ENCODE peak calls at places on chromosomes 11 and 22, in nine cellular contexts. One of them, this sample, is unnamed.

GRCh38 chr11:73795925-73796632 is 8.4 kb downstream of the MRPL48 start:
- DNase-seq in GM12865: no peak
- DNase-seq in psoas muscle: no peak
- DNase-seq in heart right ventricle: peak
- DNase-seq in heart left ventricle: peak
- DNase-seq in astrocyte of the cerebellum: no peak
- DNase-seq in NB4: no peak
- DNase-seq in AG04450: no peak
- DNase-seq in astrocyte: no peak
- DNase-seq in this sample: no peak

GRCh38 chr11:78318321-78318720 is 99.3 kb downstream of the GAB2 start:
- DNase-seq in heart right ventricle: no peak
- DNase-seq in NB4: no peak
- DNase-seq in astrocyte: no peak
- DNase-seq in AG04450: no peak
- DNase-seq in GM12865: no peak
- DNase-seq in astrocyte of the cerebellum: no peak
- DNase-seq in heart left ventricle: no peak
- DNase-seq in psoas muscle: no peak
- DNase-seq in this sample: no peak

GRCh38 chr11:112589132-112589531 is 328.5 kb upstream of the PLET1 start:
- DNase-seq in astrocyte of the cerebellum: no peak
- DNase-seq in heart left ventricle: no peak
- DNase-seq in heart right ventricle: no peak
- DNase-seq in astrocyte: no peak
- DNase-seq in psoas muscle: no peak
- DNase-seq in GM12865: no peak
- DNase-seq in NB4: no peak
- DNase-seq in AG04450: no peak
- DNase-seq in this sample: no peak

GRCh38 chr11:134509381-134510068 is 97.5 kb upstream of the B3GAT1 start:
- DNase-seq in astrocyte of the cerebellum: no peak
- DNase-seq in psoas muscle: no peak
- DNase-seq in NB4: no peak
- DNase-seq in astrocyte: no peak
- DNase-seq in AG04450: no peak
- DNase-seq in heart right ventricle: no peak
- DNase-seq in heart left ventricle: no peak
- DNase-seq in GM12865: no peak
- DNase-seq in this sample: no peak

GRCh38 chr22:36470994-36471331 is 10.5 kb downstream of the TXN2 start:
- DNase-seq in AG04450: no peak
- DNase-seq in NB4: no peak
- DNase-seq in heart right ventricle: no peak
- DNase-seq in heart left ventricle: no peak
- DNase-seq in astrocyte: peak
- DNase-seq in GM12865: no peak
- DNase-seq in astrocyte of the cerebellum: no peak
- DNase-seq in psoas muscle: no peak
- DNase-seq in this sample: no peak

GRCh38 chr11:8558436-8558835 is 35.6 kb downstream of the STK33 start:
- DNase-seq in AG04450: no peak
- DNase-seq in psoas muscle: no peak
- DNase-seq in heart left ventricle: no peak
- DNase-seq in NB4: no peak
- DNase-seq in astrocyte of the cerebellum: no peak
- DNase-seq in astrocyte: no peak
- DNase-seq in heart right ventricle: no peak
- DNase-seq in GM12865: no peak
- DNase-seq in this sample: peak

GRCh38 chr22:19749876-19750275 is 10.7 kb upstream of the TBX1 start:
- DNase-seq in heart right ventricle: no peak
- DNase-seq in NB4: no peak
- DNase-seq in GM12865: no peak
- DNase-seq in heart left ventricle: no peak
- DNase-seq in psoas muscle: peak
- DNase-seq in astrocyte: no peak
- DNase-seq in AG04450: no peak
- DNase-seq in astrocyte of the cerebellum: no peak
- DNase-seq in this sample: no peak

GRCh38 chr11:126588630-126589491 is 233.4 kb downstream of the ST3GAL4 start:
- DNase-seq in astrocyte of the cerebellum: no peak
- DNase-seq in GM12865: no peak
- DNase-seq in AG04450: no peak
- DNase-seq in astrocyte: no peak
- DNase-seq in heart right ventricle: no peak
- DNase-seq in heart left ventricle: no peak
- DNase-seq in psoas muscle: no peak
- DNase-seq in NB4: no peak
- DNase-seq in this sample: no peak

GRCh38 chr11:33701831-33702230 is 1.2 kb upstream of the C11orf91 start:
- DNase-seq in psoas muscle: no peak
- DNase-seq in astrocyte: peak
- DNase-seq in AG04450: no peak
- DNase-seq in heart right ventricle: no peak
- DNase-seq in GM12865: no peak
- DNase-seq in NB4: no peak
- DNase-seq in astrocyte of the cerebellum: no peak
- DNase-seq in heart left ventricle: peak
- DNase-seq in this sample: peak

GRCh38 chr22:43465291-43466015 is 53.6 kb downstream of the MPPED1 start:
- DNase-seq in astrocyte: no peak
- DNase-seq in GM12865: no peak
- DNase-seq in psoas muscle: no peak
- DNase-seq in astrocyte of the cerebellum: no peak
- DNase-seq in AG04450: no peak
- DNase-seq in NB4: no peak
- DNase-seq in heart left ventricle: no peak
- DNase-seq in heart right ventricle: no peak
- DNase-seq in this sample: no peak

GRCh38 chr11:93747122-93747521 is 5.7 kb downstream of the C11orf54 start:
- DNase-seq in astrocyte of the cerebellum: no peak
- DNase-seq in psoas muscle: no peak
- DNase-seq in AG04450: no peak
- DNase-seq in astrocyte: no peak
- DNase-seq in heart right ventricle: no peak
- DNase-seq in heart left ventricle: no peak
- DNase-seq in NB4: no peak
- DNase-seq in GM12865: no peak
- DNase-seq in this sample: no peak

GRCh38 chr11:89220684-89221339 is 43.1 kb downstream of the TYR start:
- DNase-seq in heart right ventricle: no peak
- DNase-seq in NB4: no peak
- DNase-seq in GM12865: no peak
- DNase-seq in AG04450: no peak
- DNase-seq in astrocyte of the cerebellum: no peak
- DNase-seq in heart left ventricle: no peak
- DNase-seq in astrocyte: no peak
- DNase-seq in psoas muscle: no peak
- DNase-seq in this sample: no peak

GRCh38 chr11:122556605-122557004 is 98.9 kb upstream of the UBASH3B start:
- DNase-seq in astrocyte: no peak
- DNase-seq in astrocyte of the cerebellum: no peak
- DNase-seq in heart right ventricle: peak
- DNase-seq in psoas muscle: peak
- DNase-seq in NB4: no peak
- DNase-seq in AG04450: no peak
- DNase-seq in GM12865: no peak
- DNase-seq in heart left ventricle: no peak
- DNase-seq in this sample: no peak
- TF ChIP-seq CTCF in astrocyte: no peak
- TF ChIP-seq CTCF in astrocyte of the cerebellum: peak
- TF ChIP-seq CTCF in heart right ventricle: peak
- TF ChIP-seq CTCF in psoas muscle: no peak
- TF ChIP-seq CTCF in NB4: no peak
- TF ChIP-seq CTCF in AG04450: peak
- TF ChIP-seq CTCF in GM12865: no peak
- TF ChIP-seq CTCF in heart left ventricle: peak
- TF ChIP-seq CTCF in this sample: no peak

GRCh38 chr22:37674248-37674647 is 1.2 kb upstream of the LGALS1 start:
- DNase-seq in AG04450: no peak
- DNase-seq in heart left ventricle: no peak
- DNase-seq in psoas muscle: no peak
- DNase-seq in GM12865: no peak
- DNase-seq in astrocyte of the cerebellum: no peak
- DNase-seq in astrocyte: no peak
- DNase-seq in heart right ventricle: no peak
- DNase-seq in NB4: no peak
- DNase-seq in this sample: no peak

GRCh38 chr22:37676691-37677627 is 1.5 kb downstream of the LGALS1 start:
- DNase-seq in GM12865: peak
- DNase-seq in heart right ventricle: peak
- DNase-seq in astrocyte: peak
- DNase-seq in heart left ventricle: peak
- DNase-seq in NB4: peak
- DNase-seq in astrocyte of the cerebellum: peak
- DNase-seq in AG04450: peak
- DNase-seq in psoas muscle: peak
- DNase-seq in this sample: peak

GRCh38 chr22:37674951-37675929 is at the start of gene LGALS1:
- DNase-seq in NB4: peak
- DNase-seq in GM12865: peak
- DNase-seq in psoas muscle: peak
- DNase-seq in AG04450: peak
- DNase-seq in astrocyte of the cerebellum: peak
- DNase-seq in astrocyte: peak
- DNase-seq in heart right ventricle: peak
- DNase-seq in heart left ventricle: peak
- DNase-seq in this sample: peak

GRCh38 chr22:37678372-37678771 is 2.9 kb downstream of the LGALS1 start:
- DNase-seq in astrocyte: no peak
- DNase-seq in GM12865: no peak
- DNase-seq in NB4: no peak
- DNase-seq in psoas muscle: no peak
- DNase-seq in AG04450: no peak
- DNase-seq in heart left ventricle: no peak
- DNase-seq in heart right ventricle: no peak
- DNase-seq in astrocyte of the cerebellum: no peak
- DNase-seq in this sample: no peak

GRCh38 chr22:37675930-37676571 is 615 bp downstream of the LGALS1 start:
- DNase-seq in heart left ventricle: peak
- DNase-seq in astrocyte of the cerebellum: no peak
- DNase-seq in GM12865: peak
- DNase-seq in astrocyte: no peak
- DNase-seq in psoas muscle: peak
- DNase-seq in AG04450: no peak
- DNase-seq in NB4: peak
- DNase-seq in heart right ventricle: peak
- DNase-seq in this sample: no peak
- H3K4me3 ChIP-seq in heart left ventricle: peak
- H3K4me3 ChIP-seq in astrocyte of the cerebellum: peak
- H3K4me3 ChIP-seq in GM12865: peak
- H3K4me3 ChIP-seq in astrocyte: peak
- H3K4me3 ChIP-seq in psoas muscle: peak
- H3K4me3 ChIP-seq in AG04450: peak
- H3K4me3 ChIP-seq in NB4: peak
- H3K4me3 ChIP-seq in heart right ventricle: peak
- H3K4me3 ChIP-seq in this sample: peak

GRCh38 chr11:45486461-45486860 is 179.0 kb downstream of the CHST1 start:
- DNase-seq in AG04450: no peak
- DNase-seq in heart left ventricle: no peak
- DNase-seq in heart right ventricle: no peak
- DNase-seq in astrocyte of the cerebellum: no peak
- DNase-seq in GM12865: no peak
- DNase-seq in psoas muscle: no peak
- DNase-seq in NB4: no peak
- DNase-seq in astrocyte: no peak
- DNase-seq in this sample: no peak

GRCh38 chr11:45485070-45485716 is 180.2 kb downstream of the CHST1 start:
- DNase-seq in astrocyte: no peak
- DNase-seq in AG04450: no peak
- DNase-seq in heart left ventricle: no peak
- DNase-seq in GM12865: no peak
- DNase-seq in NB4: no peak
- DNase-seq in heart right ventricle: no peak
- DNase-seq in astrocyte of the cerebellum: no peak
- DNase-seq in psoas muscle: no peak
- DNase-seq in this sample: no peak

GRCh38 chr11:45484326-45484725 is 181.1 kb downstream of the CHST1 start:
- DNase-seq in psoas muscle: no peak
- DNase-seq in astrocyte: no peak
- DNase-seq in GM12865: no peak
- DNase-seq in heart left ventricle: no peak
- DNase-seq in AG04450: no peak
- DNase-seq in heart right ventricle: no peak
- DNase-seq in astrocyte of the cerebellum: no peak
- DNase-seq in NB4: no peak
- DNase-seq in this sample: no peak

GRCh38 chr11:45489281-45489906 is 176.0 kb downstream of the CHST1 start:
- DNase-seq in heart right ventricle: no peak
- DNase-seq in NB4: no peak
- DNase-seq in heart left ventricle: no peak
- DNase-seq in astrocyte of the cerebellum: no peak
- DNase-seq in psoas muscle: no peak
- DNase-seq in astrocyte: no peak
- DNase-seq in GM12865: no peak
- DNase-seq in AG04450: no peak
- DNase-seq in this sample: no peak
- TF ChIP-seq CTCF in heart right ventricle: no peak
- TF ChIP-seq CTCF in NB4: no peak
- TF ChIP-seq CTCF in heart left ventricle: no peak
- TF ChIP-seq CTCF in astrocyte of the cerebellum: no peak
- TF ChIP-seq CTCF in psoas muscle: no peak
- TF ChIP-seq CTCF in astrocyte: no peak
- TF ChIP-seq CTCF in GM12865: no peak
- TF ChIP-seq CTCF in AG04450: no peak
- TF ChIP-seq CTCF in this sample: no peak

GRCh38 chr11:87002918-87003317 is 34.8 kb upstream of the TMEM135 start:
- DNase-seq in astrocyte: no peak
- DNase-seq in psoas muscle: no peak
- DNase-seq in heart right ventricle: no peak
- DNase-seq in AG04450: no peak
- DNase-seq in heart left ventricle: no peak
- DNase-seq in astrocyte of the cerebellum: no peak
- DNase-seq in NB4: no peak
- DNase-seq in GM12865: no peak
- DNase-seq in this sample: no peak

GRCh38 chr11:87006035-87006434 is 31.7 kb upstream of the TMEM135 start:
- DNase-seq in AG04450: no peak
- DNase-seq in GM12865: no peak
- DNase-seq in NB4: no peak
- DNase-seq in heart right ventricle: no peak
- DNase-seq in astrocyte: no peak
- DNase-seq in psoas muscle: no peak
- DNase-seq in heart left ventricle: no peak
- DNase-seq in astrocyte of the cerebellum: no peak
- DNase-seq in this sample: no peak

GRCh38 chr11:86999859-87000753 is 37.6 kb upstream of the TMEM135 start:
- DNase-seq in NB4: no peak
- DNase-seq in astrocyte of the cerebellum: peak
- DNase-seq in psoas muscle: no peak
- DNase-seq in AG04450: no peak
- DNase-seq in astrocyte: peak
- DNase-seq in GM12865: no peak
- DNase-seq in heart left ventricle: peak
- DNase-seq in heart right ventricle: no peak
- DNase-seq in this sample: peak

GRCh38 chr11:87007938-87008337 is 29.8 kb upstream of the TMEM135 start:
- DNase-seq in psoas muscle: no peak
- DNase-seq in GM12865: no peak
- DNase-seq in astrocyte of the cerebellum: peak
- DNase-seq in heart left ventricle: no peak
- DNase-seq in astrocyte: peak
- DNase-seq in NB4: no peak
- DNase-seq in AG04450: no peak
- DNase-seq in heart right ventricle: no peak
- DNase-seq in this sample: no peak

GRCh38 chr11:87005569-87005921 is 32.2 kb upstream of the TMEM135 start:
- DNase-seq in AG04450: no peak
- DNase-seq in heart right ventricle: no peak
- DNase-seq in astrocyte of the cerebellum: no peak
- DNase-seq in astrocyte: no peak
- DNase-seq in GM12865: no peak
- DNase-seq in psoas muscle: no peak
- DNase-seq in heart left ventricle: no peak
- DNase-seq in NB4: no peak
- DNase-seq in this sample: no peak
- H3K4me3 ChIP-seq in AG04450: no peak
- H3K4me3 ChIP-seq in heart right ventricle: no peak
- H3K4me3 ChIP-seq in astrocyte of the cerebellum: no peak
- H3K4me3 ChIP-seq in astrocyte: no peak
- H3K4me3 ChIP-seq in GM12865: no peak
- H3K4me3 ChIP-seq in psoas muscle: no peak
- H3K4me3 ChIP-seq in heart left ventricle: no peak
- H3K4me3 ChIP-seq in NB4: no peak
- H3K4me3 ChIP-seq in this sample: no peak